ENCODE peak calls at places on chromosomes 11 and 22, in four cellular contexts. Z is right atrium auricular region, W is fibroblast of mammary gland, G is transverse colon. E is an unnamed sample.

GRCh38 chr11:68447015-68447801 is 13.3 kb upstream of the PPP6R3 start:
- DNase-seq in G (peak), Z (no peak), W (peak), E (peak)

GRCh38 chr22:44926124-44926475 is 83.7 kb downstream of the PHF21B start:
- DNase-seq in Z (no peak), G (no peak), W (no peak), E (no peak)

GRCh38 chr22:38940985-38941384 is 16.4 kb upstream of the APOBEC3A start:
- DNase-seq in Z (no peak), W (no peak), G (no peak), E (no peak)

GRCh38 chr11:61650781-61651571 is 29.2 kb upstream of the DAGLA start:
- DNase-seq in Z (no peak), W (no peak), G (peak), E (no peak)

GRCh38 chr11:111427471-111427912 is 48.4 kb upstream of the POU2AF1 start:
- DNase-seq in W (no peak), Z (no peak), G (no peak), E (no peak)

GRCh38 chr11:44607324-44607962 is 42.0 kb downstream of the CD82 start:
- DNase-seq in Z (no peak), W (peak), G (no peak), E (peak)

GRCh38 chr11:128315933-128316332 is 271.4 kb downstream of the ETS1 start:
- DNase-seq in G (no peak), Z (no peak), W (no peak), E (no peak)

GRCh38 chr11:45146072-45147016 is at the start of gene PRDM11:
- DNase-seq in W (peak), Z (no peak), G (peak), E (peak)

GRCh38 chr11:27012254-27012921 is 18.5 kb downstream of the FIBIN start:
- DNase-seq in W (peak), G (peak), Z (no peak), E (peak)

GRCh38 chr11:100739636-100740035 is 52.5 kb downstream of the ARHGAP42 start:
- DNase-seq in W (peak), G (no peak), Z (no peak), E (peak)

GRCh38 chr11:96107143-96107829 is 183.4 kb upstream of the MTMR2 start:
- DNase-seq in G (no peak), W (no peak), Z (no peak), E (no peak)

GRCh38 chr11:10520562-10520961 is 20.4 kb downstream of the RNF141 start:
- DNase-seq in W (no peak), Z (no peak), G (no peak), E (no peak)

GRCh38 chr11:117218133-117218915 is 13.5 kb downstream of the PCSK7 start:
- DNase-seq in Z (no peak), W (peak), G (peak), E (peak)

GRCh38 chr11:130144129-130144528 is 15.5 kb upstream of the ST14 start:
- DNase-seq in W (no peak), Z (no peak), G (peak), E (no peak)

GRCh38 chr11:9092085-9092484 is 686 bp upstream of the SCUBE2 start:
- DNase-seq in W (no peak), G (no peak), Z (no peak), E (no peak)
- H3K4me3 ChIP-seq in W (no peak), G (peak), Z (peak), E (no peak)

DNA sequence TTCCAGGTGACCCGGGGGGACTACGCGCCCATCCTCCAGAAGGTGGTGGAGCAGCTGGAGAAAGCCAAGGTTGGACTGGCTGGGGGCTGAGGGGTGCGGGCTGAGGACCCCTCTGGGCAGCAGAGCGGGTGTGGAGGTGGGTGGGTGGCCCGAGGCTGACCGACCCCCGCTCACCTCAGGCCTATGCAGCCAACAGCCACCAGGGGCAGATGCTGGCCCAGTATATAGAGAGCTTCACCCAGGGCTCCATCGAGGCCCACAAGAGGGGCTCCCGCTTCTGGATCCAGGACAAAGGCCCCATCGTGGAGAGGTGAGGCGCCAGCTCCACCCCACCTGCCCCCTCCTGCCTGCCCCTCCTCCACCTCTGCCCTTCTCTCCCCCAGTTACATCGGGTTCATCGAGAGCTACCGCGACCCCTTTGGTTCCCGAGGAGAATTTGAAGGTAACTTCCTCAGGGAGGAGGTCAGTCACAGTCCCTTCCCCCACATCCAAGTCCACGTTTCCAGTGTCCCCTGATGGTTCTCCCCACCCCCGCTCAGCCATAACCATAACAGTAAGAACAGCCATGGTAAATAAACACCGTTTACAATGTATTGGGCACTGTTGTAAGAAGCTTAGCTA is 11.2 kb downstream of the DPP3 start:
- DNase-seq in W (no peak), G (no peak), Z (no peak), E (no peak)
- TF ChIP-seq CTCF in W (peak), G (no peak), Z (no peak), E (peak)

GRCh38 chr22:18056161-18056666 is 21.6 kb upstream of the PEX26 start:
- DNase-seq in G (peak), W (peak), Z (no peak), E (peak)

GRCh38 chr22:18058770-18059169 is 19.0 kb upstream of the PEX26 start:
- DNase-seq in G (no peak), W (no peak), Z (no peak), E (no peak)

GRCh38 chr22:18056802-18057474 is 20.9 kb upstream of the PEX26 start:
- DNase-seq in G (peak), W (no peak), Z (no peak), E (no peak)

GRCh38 chr22:18057568-18058209 is 20.1 kb upstream of the PEX26 start:
- DNase-seq in G (peak), W (peak), Z (peak), E (peak)

DNA sequence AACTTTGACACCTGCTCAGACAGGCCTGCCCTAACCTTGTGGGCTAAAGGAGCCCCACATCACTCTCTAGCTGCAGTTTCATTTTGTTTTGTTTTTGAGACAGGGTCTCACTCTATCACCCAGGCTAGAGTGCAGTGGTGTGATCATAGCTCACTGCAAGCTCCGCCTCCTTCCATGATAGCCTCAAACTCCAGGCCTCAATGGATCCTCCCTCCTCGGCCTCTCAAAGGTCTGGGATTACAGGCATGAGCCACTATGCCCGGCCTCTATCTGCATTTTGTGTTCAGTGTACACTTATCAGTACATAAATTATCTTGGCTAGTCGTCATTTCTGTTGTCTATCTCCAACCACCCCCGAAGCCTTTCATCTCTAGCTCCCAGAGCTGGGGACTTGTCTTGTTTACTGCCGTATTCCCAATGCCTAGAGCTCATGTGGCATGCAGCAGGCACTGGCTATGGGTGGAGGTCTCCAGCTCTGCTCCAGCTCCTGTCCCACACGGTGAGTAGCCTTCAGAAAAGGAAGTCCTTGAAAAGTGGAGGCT is 22.1 kb upstream of the PEX26 start:
- DNase-seq in G (no peak), Z (no peak), W (no peak), E (no peak)
- H3K4me3 ChIP-seq in G (no peak), Z (no peak), W (no peak), E (no peak)

DNA sequence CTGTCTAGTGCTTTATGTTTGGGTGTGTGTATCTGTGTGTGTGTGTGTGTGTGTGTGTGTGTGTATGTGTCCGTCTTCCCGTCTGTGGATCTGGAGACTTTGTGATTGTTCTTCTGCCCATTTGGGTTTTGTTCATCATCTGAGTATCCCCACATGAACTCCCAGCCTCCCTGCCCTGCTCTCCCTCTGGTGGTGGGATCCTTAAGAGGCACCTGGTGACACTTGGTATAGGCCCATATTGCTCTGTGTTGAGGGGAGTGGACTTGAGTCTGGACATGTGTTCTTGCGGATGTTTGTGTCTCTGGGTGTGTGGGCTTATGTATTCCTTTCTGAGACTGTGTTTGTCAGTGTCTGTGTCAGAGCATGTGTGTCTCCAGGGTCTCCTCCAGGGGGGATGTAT is 15.3 kb downstream of the RCOR2 start:
- DNase-seq in W (peak), G (no peak), Z (no peak), E (peak)
- TF ChIP-seq CTCF in W (peak), G (no peak), Z (no peak), E (peak)

DNA sequence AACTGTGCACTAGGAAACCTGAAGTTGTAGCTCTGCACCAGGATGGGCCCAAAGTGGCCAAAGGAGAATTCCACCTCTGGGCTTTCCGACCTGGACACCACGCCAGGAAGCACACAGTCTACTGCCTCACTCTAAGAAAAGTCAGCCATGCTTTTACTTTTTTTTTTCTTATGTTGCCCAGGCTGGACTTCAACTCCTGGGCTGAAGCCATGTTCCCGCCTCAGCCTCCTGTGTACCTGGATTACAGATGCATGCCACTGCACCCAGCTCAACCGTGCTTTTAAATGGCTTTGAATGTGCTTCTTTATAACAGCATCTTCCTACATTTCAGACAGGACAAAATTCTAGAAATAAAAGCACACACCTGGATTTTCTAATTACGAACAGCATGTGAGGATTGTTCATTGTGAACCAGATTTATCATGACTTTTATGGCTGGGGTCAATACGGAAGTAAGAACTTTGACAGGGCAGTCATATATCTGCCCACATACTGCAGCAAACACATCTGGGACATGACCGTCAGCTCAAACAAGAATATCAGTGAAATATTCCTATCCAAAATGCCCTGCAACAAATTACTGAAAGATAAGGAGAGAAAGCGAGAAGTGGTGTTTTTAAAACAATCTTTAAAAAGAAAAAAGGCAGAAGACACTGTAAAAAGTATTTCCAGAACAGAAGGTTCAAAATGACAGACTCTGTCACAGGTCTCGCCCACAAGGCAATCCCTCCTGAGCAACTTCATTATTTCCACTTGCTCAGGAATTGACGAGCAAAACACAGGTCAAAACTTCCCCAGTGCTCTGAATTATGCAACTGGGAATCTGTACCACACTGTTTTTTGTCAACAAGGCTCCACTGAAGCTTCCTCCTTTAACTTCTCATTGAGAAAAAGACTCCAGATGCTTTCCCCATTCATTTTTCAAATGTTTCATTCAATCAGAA is 42.1 kb downstream of the PACSIN2 start:
- DNase-seq in W (no peak), Z (no peak), G (peak), E (no peak)
- H3K4me3 ChIP-seq in W (no peak), Z (no peak), G (no peak), E (no peak)

GRCh38 chr11:59263225-59263894 is 50.6 kb upstream of the MPEG1 start:
- DNase-seq in G (peak), Z (no peak), W (no peak), E (no peak)
- TF ChIP-seq CTCF in G (peak), Z (no peak), W (no peak), E (no peak)

DNA sequence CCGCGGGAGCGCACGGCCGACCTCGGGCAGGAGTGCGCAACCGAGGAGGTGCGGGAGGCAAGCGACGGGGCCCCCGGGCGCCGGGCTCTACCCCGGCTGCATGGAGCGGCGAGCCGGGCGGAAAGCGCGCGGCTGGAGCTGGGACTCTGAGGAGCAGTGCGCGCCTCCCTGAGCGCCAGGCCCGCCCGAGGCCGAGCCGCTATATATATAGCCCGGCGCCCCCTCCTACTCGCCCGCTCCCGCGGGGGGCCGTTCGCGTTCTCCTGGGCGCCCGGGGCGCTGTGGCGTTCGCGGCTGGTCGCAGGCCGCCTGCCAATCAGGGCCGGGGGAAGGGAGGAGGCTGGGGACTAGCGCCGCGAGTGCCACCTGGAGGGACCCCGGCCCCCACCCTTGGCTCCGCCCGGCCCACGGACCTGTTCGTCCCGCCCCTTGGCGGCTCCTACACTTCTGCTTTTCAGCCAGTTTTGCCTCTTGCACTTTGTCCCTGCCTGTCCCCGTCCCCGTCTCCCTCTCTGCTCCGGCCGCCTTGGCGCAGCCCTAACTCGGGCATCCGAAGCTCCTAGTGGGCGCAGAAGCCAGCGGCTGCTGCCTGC is at the start of gene FGF4:
- DNase-seq in W (no peak), G (no peak), Z (no peak), E (no peak)
- H3K4me3 ChIP-seq in W (no peak), G (no peak), Z (no peak), E (no peak)

E was measured in cardiac fibroblast.